ENCODE peak calls at places on chromosome 10, in five cellular contexts. R is nephron progenitor cell, D is natural killer cell, B is astrocyte, U is neural crest cell. Q is an unnamed sample.

GRCh38 chr10:73773152-73773879 is 8.5 kb upstream of the CHCHD1 start:
- DNase-seq in U (no peak), B (no peak), D (no peak), R (no peak), Q (no peak)

GRCh38 chr10:86046845-86047460 is 319.6 kb downstream of the GRID1 start:
- DNase-seq in D (no peak), R (no peak), B (no peak), U (no peak), Q (no peak)

GRCh38 chr10:114513397-114513796 is 109.1 kb upstream of the AFAP1L2 start:
- DNase-seq in D (no peak), B (no peak), R (no peak), U (no peak), Q (no peak)

GRCh38 chr10:102616071-102616770 is 28.1 kb upstream of the TRIM8 start:
- DNase-seq in D (no peak), U (no peak), R (no peak), B (no peak), Q (no peak)

GRCh38 chr10:5252177-5253037 is 55.8 kb downstream of the AKR1C4 start:
- DNase-seq in B (no peak), R (no peak), U (no peak), D (no peak), Q (no peak)

GRCh38 chr10:132457328-132458070 is 60.5 kb downstream of the PWWP2B start:
- DNase-seq in R (peak), U (no peak), D (no peak), B (no peak), Q (no peak)

GRCh38 chr10:47048533-47048905 is 137.3 kb downstream of the PTPN20 start:
- DNase-seq in U (no peak), D (no peak), B (no peak), R (no peak), Q (peak)

GRCh38 chr10:14681802-14682201 is 92.9 kb downstream of the FAM107B start:
- DNase-seq in B (no peak), R (no peak), D (no peak), U (no peak), Q (no peak)

GRCh38 chr10:119859422-119860258 is 13.0 kb downstream of the MCMBP start:
- DNase-seq in U (no peak), D (no peak), R (no peak), B (peak), Q (no peak)

GRCh38 chr10:131261890-131262289 is 49.6 kb downstream of the TCERG1L start:
- DNase-seq in D (no peak), B (no peak), U (no peak), R (no peak), Q (no peak)

GRCh38 chr10:117454502-117454901 is 79.3 kb upstream of the PDZD8 start:
- DNase-seq in D (no peak), U (no peak), B (no peak), R (no peak), Q (no peak)

GRCh38 chr10:4701016-4701415 is 125.0 kb upstream of the AKR1E2 start:
- DNase-seq in D (no peak), R (no peak), B (no peak), U (no peak), Q (no peak)

GRCh38 chr10:78335691-78336401 is 302.2 kb downstream of the RPS24 start:
- DNase-seq in U (no peak), B (peak), R (peak), D (peak), Q (no peak)

GRCh38 chr10:96441126-96441905 is 72.4 kb downstream of the TLL2 start:
- DNase-seq in U (no peak), B (no peak), R (no peak), D (no peak), Q (no peak)

GRCh38 chr10:110221721-110222261 is 14.4 kb downstream of the MXI1 start:
- DNase-seq in D (peak), R (peak), U (no peak), B (peak), Q (peak)

GRCh38 chr10:79381804-79382221 is 34.5 kb downstream of the PPIF start:
- DNase-seq in R (no peak), B (peak), U (no peak), D (peak), Q (peak)

GRCh38 chr10:119441921-119442757 is 100.4 kb downstream of the RGS10 start:
- DNase-seq in R (peak), B (no peak), D (no peak), U (no peak), Q (no peak)

GRCh38 chr10:9848981-9849380 is 1168.7 kb upstream of the CELF2 start:
- DNase-seq in R (no peak), D (no peak), U (no peak), B (no peak), Q (no peak)

GRCh38 chr10:117167346-117168134 is 29.5 kb upstream of the VAX1 start:
- DNase-seq in D (no peak), R (peak), U (no peak), B (no peak), Q (no peak)

GRCh38 chr10:4282496-4282895 is 497.5 kb upstream of the KLF6 start:
- DNase-seq in D (no peak), B (no peak), R (no peak), U (no peak), Q (no peak)

GRCh38 chr10:7054915-7055314 is 355.9 kb downstream of the SFMBT2 start:
- DNase-seq in B (no peak), D (no peak), R (peak), U (peak), Q (no peak)

GRCh38 chr10:31603245-31604087 is 284.4 kb downstream of the ZEB1 start:
- DNase-seq in B (peak), R (peak), D (peak), U (peak), Q (peak)

GRCh38 chr10:3226960-3227724 is 54.6 kb upstream of the PITRM1 start:
- DNase-seq in D (no peak), B (peak), R (peak), U (no peak), Q (no peak)

GRCh38 chr10:102517553-102517952 is 13.8 kb downstream of the SUFU start:
- DNase-seq in U (no peak), R (no peak), B (peak), D (no peak), Q (no peak)

GRCh38 chr10:15787426-15787825 is 67.7 kb upstream of the ITGA8 start:
- DNase-seq in B (no peak), D (no peak), U (no peak), R (no peak), Q (no peak)

GRCh38 chr10:27359792-27360320 is 119.3 kb upstream of the ACBD5 start:
- DNase-seq in U (no peak), D (no peak), R (no peak), B (no peak), Q (no peak)

GRCh38 chr10:99435986-99436633 is 5.7 kb upstream of the GOT1 start:
- DNase-seq in D (no peak), B (no peak), U (no peak), R (peak), Q (no peak)

GRCh38 chr10:61733358-61733940 is 70.7 kb downstream of the CABCOCO1 start:
- DNase-seq in R (peak), B (peak), U (peak), D (no peak), Q (no peak)

GRCh38 chr10:6239213-6239991 is 36.7 kb downstream of the PFKFB3 start:
- DNase-seq in D (no peak), U (no peak), R (no peak), B (peak), Q (no peak)

GRCh38 chr10:93718937-93719725 is 16.7 kb upstream of the FRA10AC1 start:
- DNase-seq in B (no peak), D (no peak), R (no peak), U (no peak), Q (no peak)

GRCh38 chr10:63200416-63200815 is 67.3 kb downstream of the NRBF2 start:
- DNase-seq in B (no peak), D (no peak), R (no peak), U (no peak), Q (no peak)

GRCh38 chr10:50604049-50604640 is 19.6 kb downstream of the SGMS1 start:
- DNase-seq in U (no peak), R (no peak), D (no peak), B (no peak), Q (no peak)

GRCh38 chr10:70403483-70404035 is 386 bp upstream of the EIF4EBP2 start:
- DNase-seq in U (no peak), R (no peak), D (no peak), B (no peak), Q (no peak)

GRCh38 chr10:82089327-82089726 is 214.3 kb downstream of the NRG3 start:
- DNase-seq in B (no peak), R (peak), D (no peak), U (peak), Q (no peak)

GRCh38 chr10:63140077-63140476 is 6.9 kb downstream of the NRBF2 start:
- DNase-seq in U (no peak), D (no peak), B (no peak), R (no peak), Q (no peak)

GRCh38 chr10:89427629-89428028 is 13.3 kb downstream of the IFIT5 start:
- DNase-seq in R (no peak), U (no peak), B (peak), D (no peak), Q (no peak)

GRCh38 chr10:42869977-42870350 is 87.4 kb downstream of the BMS1 start:
- DNase-seq in U (no peak), D (no peak), R (no peak), B (no peak), Q (no peak)

GRCh38 chr10:124385627-124386185 is 33.0 kb downstream of the OAT start:
- DNase-seq in B (no peak), U (no peak), D (no peak), R (no peak), Q (no peak)

GRCh38 chr10:124388476-124388822 is 30.3 kb downstream of the OAT start:
- DNase-seq in D (no peak), U (no peak), B (no peak), R (no peak), Q (no peak)

GRCh38 chr10:124388823-124389612 is 29.7 kb downstream of the OAT start:
- DNase-seq in R (peak), U (peak), B (peak), D (peak), Q (peak)

GRCh38 chr10:124386186-124387077 is 32.3 kb downstream of the OAT start:
- DNase-seq in R (no peak), U (no peak), D (no peak), B (no peak), Q (no peak)

GRCh38 chr10:124387078-124387874 is 31.4 kb downstream of the OAT start:
- DNase-seq in D (no peak), B (no peak), R (no peak), U (no peak), Q (no peak)
- TF ChIP-seq CTCF in D (no peak), B (peak), R (no peak), U (peak), Q (no peak)

GRCh38 chr10:287814-288213 is 152.6 kb downstream of the ZMYND11 start:
- DNase-seq in B (no peak), D (no peak), R (no peak), U (no peak), Q (no peak)
- TF ChIP-seq CTCF in B (peak), D (no peak), R (peak), U (peak), Q (no peak)

DNA sequence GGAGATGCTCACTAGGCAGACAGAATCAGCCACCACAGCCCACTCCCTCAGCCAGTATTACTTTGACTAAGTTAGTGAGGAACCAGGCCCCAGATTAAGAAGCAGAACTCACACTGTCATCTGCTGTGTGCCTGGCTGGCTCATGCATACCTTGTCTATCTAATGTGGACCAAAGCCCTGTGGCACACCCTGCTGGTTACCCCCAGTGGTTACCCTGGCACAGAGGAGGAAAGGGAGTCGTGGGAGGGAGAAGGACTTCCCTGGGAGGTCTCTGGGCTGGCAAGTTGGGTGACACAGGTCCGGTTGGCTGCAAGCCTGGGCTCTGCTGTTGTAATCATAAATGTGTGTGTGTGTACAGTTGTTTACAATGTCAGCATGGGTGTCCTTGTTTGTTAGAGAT is 7.5 kb upstream of the SH2D4B start:
- DNase-seq in R (no peak), D (no peak), U (no peak), B (no peak), Q (no peak)
- TF ChIP-seq CTCF in R (no peak), D (no peak), U (no peak), B (no peak), Q (no peak)

DNA sequence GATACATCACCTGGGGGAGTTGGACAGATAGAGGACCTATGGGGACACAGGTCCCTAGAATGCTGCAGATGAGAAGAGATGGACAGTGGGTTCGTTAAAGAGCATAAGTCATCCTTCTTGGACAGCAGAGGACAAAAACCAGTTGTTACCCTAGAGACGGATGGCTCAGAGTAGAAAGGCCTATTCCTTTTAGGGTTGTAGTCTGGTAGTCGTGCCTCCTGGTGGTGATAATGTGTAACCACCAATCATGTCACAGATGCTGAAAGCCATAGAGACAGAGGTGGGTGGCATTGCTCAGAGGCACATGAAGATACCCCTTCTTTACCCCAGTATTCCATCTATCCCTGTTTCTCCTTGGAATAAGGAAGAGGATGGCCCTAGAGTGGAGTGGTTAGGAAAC is 554.6 kb downstream of the SORCS1 start:
- DNase-seq in R (no peak), D (no peak), U (no peak), B (no peak), Q (no peak)
- TF ChIP-seq CTCF in R (peak), D (no peak), U (peak), B (peak), Q (no peak)

Q was measured in activated B cell treated with CpG ODN at 0.5 μM for 24 hours.